ENCODE peak calls at places on chromosome X, in five cellular contexts. L is neuronal stem cell, T is IMR-90, Y is H1, R is mesenchymal stem cell. U is an unnamed sample. For H3K4me1, the result is how much of the 10 kb centered on the place peaks cover.

GRCh38 chrX:132114607-132115006 is 13.2 kb downstream of the FRMD7 start:
- DNase-seq in L (no peak), T (no peak), Y (no peak), R (no peak), U (no peak)

GRCh38 chrX:46759645-46759974 is 692 bp upstream of the SLC9A7 start:
- DNase-seq in L (peak), T (peak), Y (no peak), R (no peak), U (no peak)

GRCh38 chrX:154321152-154321551 is 25.6 kb downstream of the TKTL1 start:
- DNase-seq in L (no peak), T (no peak), Y (no peak), R (no peak), U (no peak)

GRCh38 chrX:121579016-121579760 is 531.8 kb downstream of the GLUD2 start:
- DNase-seq in L (no peak), T (no peak), Y (no peak), R (no peak), U (no peak)

GRCh38 chrX:71514367-71515038 is 18.4 kb upstream of the OGT start:
- DNase-seq in L (no peak), T (no peak), Y (no peak), R (no peak), U (no peak)

GRCh38 chrX:141221611-141222010 is 20.7 kb downstream of the SPANXC start:
- DNase-seq in L (no peak), T (no peak), Y (no peak), R (peak), U (no peak)

GRCh38 chrX:134671207-134671750 is 13.0 kb upstream of the PLAC1 start:
- DNase-seq in L (no peak), T (peak), Y (no peak), R (peak), U (no peak)

GRCh38 chrX:21806691-21807090 is 32.7 kb upstream of the MBTPS2 start:
- DNase-seq in L (no peak), T (peak), Y (no peak), R (no peak), U (no peak)

GRCh38 chrX:37047776-37048175 is 39.6 kb downstream of the FAM47C start:
- DNase-seq in L (no peak), T (no peak), Y (no peak), R (no peak), U (no peak)

GRCh38 chrX:41661366-41662095 is 27.2 kb upstream of the GPR34 start:
- DNase-seq in L (no peak), T (peak), Y (no peak), R (no peak), U (no peak)

GRCh38 chrX:56762707-56763555 is 33.9 kb downstream of the NBDY start:
- DNase-seq in L (no peak), T (no peak), Y (no peak), R (no peak), U (no peak)

GRCh38 chrX:1599791-1600405 is 8.5 kb downstream of the AKAP17A start:
- DNase-seq in L (no peak), T (no peak), Y (no peak), R (no peak), U (no peak)

DNA sequence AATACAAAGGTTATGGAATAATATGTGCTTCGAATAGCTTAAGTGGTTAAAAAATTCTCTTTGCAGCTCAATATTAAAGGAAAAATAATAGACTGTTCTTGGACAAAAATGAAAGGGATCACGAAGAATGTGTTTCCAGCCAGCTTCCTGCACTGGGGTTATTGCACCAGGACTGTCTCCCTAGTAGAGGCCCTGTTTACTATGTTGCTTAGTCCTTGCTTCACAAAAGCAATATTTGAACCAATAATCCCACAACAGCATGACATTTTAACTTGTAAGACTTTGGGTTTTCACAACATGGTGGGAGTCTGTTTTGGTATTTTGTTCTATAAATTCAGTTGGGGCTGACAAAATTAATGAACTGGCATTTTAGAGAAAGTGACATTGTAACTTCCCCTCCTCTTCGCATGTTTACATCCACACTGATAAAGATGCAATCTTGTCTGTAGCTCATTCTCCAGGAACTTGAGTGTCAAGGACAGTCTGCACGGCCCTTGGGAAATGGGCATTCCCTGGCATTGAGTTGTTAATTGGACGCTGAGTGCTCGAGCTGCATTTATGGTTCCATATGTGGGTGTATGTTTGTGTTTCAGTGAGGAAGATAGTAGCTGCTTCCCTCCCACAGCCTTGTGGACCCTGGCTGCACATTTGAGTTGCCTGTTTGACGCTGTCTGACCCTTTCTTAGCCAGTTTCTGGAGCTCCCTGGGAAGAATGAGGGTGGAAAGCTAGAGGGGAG is 39.1 kb downstream of the SHROOM2 start:
- DNase-seq in L (no peak), T (peak), Y (no peak), R (peak), U (no peak)
- H3K18ac ChIP-seq in L (no peak), T (no peak), Y (no peak), R (no peak), U (no peak)

GRCh38 chrX:129750971-129751370 is 12.2 kb downstream of the XPNPEP2 start:
- DNase-seq in L (no peak), T (no peak), Y (no peak), R (no peak), U (no peak)
- H3K4me1 ChIP-seq in L (under half), T (under half), Y (under half), R (under half), U (under half)

DNA sequence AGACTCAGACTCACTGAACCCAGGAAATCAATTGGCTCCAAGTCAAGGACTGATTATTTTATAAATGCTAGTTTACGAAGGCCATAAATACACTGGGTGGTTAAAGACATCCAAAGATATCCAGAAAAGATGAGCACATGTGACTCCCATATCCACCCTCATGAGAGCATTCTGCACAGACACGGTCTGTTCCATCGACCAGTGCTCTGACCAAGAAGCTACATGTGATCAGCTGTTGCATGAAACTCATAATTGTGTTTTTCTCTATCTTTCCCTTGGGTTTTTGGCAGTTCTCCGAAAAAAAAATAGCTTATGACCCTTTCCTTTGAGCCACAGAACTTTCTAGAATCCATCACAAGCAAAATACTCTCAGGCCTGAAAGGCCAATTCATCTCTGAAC is 2.7 kb upstream of the PIR start:
- DNase-seq in L (no peak), T (no peak), Y (no peak), R (no peak), U (no peak)
- H3K18ac ChIP-seq in L (no peak), T (no peak), Y (no peak), R (no peak), U (no peak)

GRCh38 chrX:2697306-2697705 is 6.2 kb downstream of the CD99 start:
- DNase-seq in L (no peak), T (no peak), Y (no peak), R (peak), U (no peak)
- H3K4me1 ChIP-seq in L (under half), T (under half), Y (under half), R (under half), U (under half)

U was measured in H9.